ENCODE peak calls at places on chromosomes 7 and 10, in six cellular contexts. Y is astrocyte of the spinal cord; E is lower leg skin; T is GM12865; U is activated CD8-positive, alpha-beta T cell treated with anti-CD3 and anti-CD28 coated beads for 36 hours; O is lower lobe of right lung. P is an unnamed sample.

GRCh38 chr7:98520356-98520932 is 96.6 kb upstream of the NPTX2 start:
- DNase-seq in Y (no peak), T (no peak), O (no peak), U (peak; percentile 3), E (no peak), P (no peak)

GRCh38 chr10:35657621-35658020 is 15.5 kb upstream of the FZD8 start:
- DNase-seq in E (no peak), Y (no peak), U (no peak), T (no peak), O (no peak), P (no peak)

GRCh38 chr10:29119374-29119773 is 169.5 kb upstream of the LYZL1 start:
- DNase-seq in O (peak; percentile 49), U (peak; percentile 41), E (no peak), Y (no peak), T (peak; percentile 29), P (peak; percentile 34)

GRCh38 chr10:1256139-1256720 is 200.0 kb downstream of the WDR37 start:
- DNase-seq in Y (no peak), T (no peak), E (peak; percentile 39), O (no peak), U (no peak), P (no peak)

GRCh38 chr7:114645451-114645850 is 230.8 kb downstream of the FOXP2 start:
- DNase-seq in T (no peak), U (no peak), E (no peak), Y (no peak), O (no peak), P (no peak)

GRCh38 chr7:148856035-148856881 is 27.8 kb downstream of the EZH2 start:
- DNase-seq in T (peak; percentile 72), U (peak; percentile 63), O (no peak), Y (peak; percentile 34), E (no peak), P (no peak)

GRCh38 chr10:27612615-27613014 is 108.5 kb downstream of the RAB18 start:
- DNase-seq in E (no peak), U (no peak), Y (no peak), T (no peak), O (no peak), P (no peak)

GRCh38 chr7:95545007-95545615 is 51.2 kb downstream of the PDK4 start:
- DNase-seq in Y (peak; percentile 78), U (no peak), O (no peak), E (no peak), T (no peak), P (no peak)

GRCh38 chr10:55374917-55375316 is 573.9 kb upstream of the PCDH15 start:
- DNase-seq in Y (peak; percentile 41), E (no peak), U (no peak), T (no peak), O (no peak), P (no peak)

GRCh38 chr10:132507467-132507955 is 30.1 kb upstream of the INPP5A start:
- DNase-seq in U (no peak), T (no peak), O (no peak), E (peak; percentile 74), Y (no peak), P (no peak)

GRCh38 chr7:151850484-151851159 is 26.3 kb downstream of the PRKAG2 start:
- DNase-seq in Y (no peak), T (no peak), E (no peak), O (peak; percentile 77), U (peak; percentile 12), P (no peak)

GRCh38 chr10:24344279-24344678 is 135.3 kb downstream of the KIAA1217 start:
- DNase-seq in T (no peak), U (no peak), O (no peak), E (no peak), Y (peak; percentile 99), P (no peak)

GRCh38 chr10:70820976-70821750 is 5.4 kb downstream of the SGPL1 start:
- DNase-seq in U (no peak), T (no peak), E (no peak), Y (no peak), O (no peak), P (no peak)

GRCh38 chr7:6057316-6058128 is 26.3 kb downstream of the ANKRD61 start:
- DNase-seq in Y (no peak), E (no peak), U (peak; percentile 20), O (no peak), T (peak; percentile 10), P (no peak)

GRCh38 chr10:46263831-46264268 is 22.9 kb upstream of the ANTXRL start:
- DNase-seq in E (peak; percentile 45), Y (no peak), U (no peak), O (no peak), T (no peak), P (no peak)

GRCh38 chr7:67696124-67696523 is 699.5 kb downstream of the TYW1 start:
- DNase-seq in Y (no peak), U (no peak), E (no peak), T (no peak), O (no peak), P (no peak)

GRCh38 chr7:157612664-157613561 is 276.1 kb downstream of the DNAJB6 start:
- DNase-seq in O (no peak), E (no peak), T (no peak), Y (peak; percentile 4), U (peak; percentile 73), P (no peak)

GRCh38 chr7:76222333-76222732 is 20.6 kb downstream of the SRRM3 start:
- DNase-seq in T (no peak), O (no peak), E (no peak), U (no peak), Y (no peak), P (no peak)

GRCh38 chr7:27237735-27238334 is 4.8 kb upstream of the EVX1 start:
- DNase-seq in E (no peak), O (no peak), Y (no peak), U (no peak), T (no peak), P (no peak)

GRCh38 chr10:92573091-92573797 is 649 bp downstream of the IDE start:
- DNase-seq in U (peak; percentile 61), T (peak; percentile 47), Y (peak; percentile 46), E (peak; percentile 85), O (no peak), P (no peak)
- TF ChIP-seq CTCF in U (no peak), T (no peak), Y (peak; percentile 16), E (no peak), O (no peak), P (peak; percentile 32)

GRCh38 chr10:110498982-110499795 is 1.5 kb downstream of the DUSP5 start:
- DNase-seq in U (peak; percentile 68), E (peak; percentile 87), Y (peak; percentile 76), T (peak; percentile 82), O (no peak), P (no peak)

GRCh38 chr10:110496553-110497437 is 912 bp upstream of the DUSP5 start:
- DNase-seq in U (no peak), Y (no peak), O (no peak), E (peak; percentile 85), T (no peak), P (no peak)

GRCh38 chr10:110497438-110498086 is at the start of gene DUSP5:
- DNase-seq in O (peak; percentile 96), E (peak; percentile 99), Y (peak; percentile 97), U (peak; percentile 96), T (peak; percentile 97), P (peak; percentile 92)

GRCh38 chr10:110499796-110500514 is 2.2 kb downstream of the DUSP5 start:
- DNase-seq in Y (no peak), T (no peak), E (no peak), O (no peak), U (no peak), P (no peak)

DNA sequence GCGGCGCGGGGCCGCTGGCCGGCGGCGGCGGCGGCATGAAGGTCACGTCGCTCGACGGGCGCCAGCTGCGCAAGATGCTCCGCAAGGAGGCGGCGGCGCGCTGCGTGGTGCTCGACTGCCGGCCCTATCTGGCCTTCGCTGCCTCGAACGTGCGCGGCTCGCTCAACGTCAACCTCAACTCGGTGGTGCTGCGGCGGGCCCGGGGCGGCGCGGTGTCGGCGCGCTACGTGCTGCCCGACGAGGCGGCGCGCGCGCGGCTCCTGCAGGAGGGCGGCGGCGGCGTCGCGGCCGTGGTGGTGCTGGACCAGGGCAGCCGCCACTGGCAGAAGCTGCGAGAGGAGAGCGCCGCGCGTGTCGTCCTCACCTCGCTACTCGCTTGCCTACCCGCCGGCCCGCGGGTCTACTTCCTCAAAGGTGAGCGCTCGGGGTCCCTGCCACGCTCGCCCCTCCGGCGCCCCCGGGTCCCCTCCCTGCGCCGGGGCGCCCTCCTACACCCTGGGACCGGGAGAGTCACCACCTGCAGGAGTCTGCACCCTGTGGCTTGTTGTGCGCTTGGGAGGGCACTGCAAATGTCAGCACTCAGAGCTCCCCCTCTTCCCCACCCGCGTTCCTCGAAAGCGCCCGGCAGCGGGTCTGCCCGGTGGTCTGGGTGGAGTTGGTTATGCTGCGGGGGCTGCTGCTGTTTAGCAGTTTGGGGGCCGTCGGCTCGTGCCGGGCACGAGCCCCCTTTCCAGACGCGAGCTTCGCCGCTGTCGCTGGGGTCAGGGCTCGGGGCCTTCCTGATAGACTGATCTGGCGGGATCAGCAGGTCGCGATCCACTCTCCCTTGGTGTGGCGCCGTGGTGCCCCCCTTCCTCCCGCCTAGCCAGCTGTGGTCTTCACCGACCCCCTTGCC is 627 bp downstream of the DUSP5 start:
- DNase-seq in Y (peak; percentile 41), T (peak; percentile 72), U (peak; percentile 65), O (peak; percentile 80), E (peak; percentile 90), P (peak; percentile 26)
- TF ChIP-seq CTCF in Y (no peak), T (no peak), U (no peak), O (peak; percentile 10), E (no peak), P (no peak)

DNA sequence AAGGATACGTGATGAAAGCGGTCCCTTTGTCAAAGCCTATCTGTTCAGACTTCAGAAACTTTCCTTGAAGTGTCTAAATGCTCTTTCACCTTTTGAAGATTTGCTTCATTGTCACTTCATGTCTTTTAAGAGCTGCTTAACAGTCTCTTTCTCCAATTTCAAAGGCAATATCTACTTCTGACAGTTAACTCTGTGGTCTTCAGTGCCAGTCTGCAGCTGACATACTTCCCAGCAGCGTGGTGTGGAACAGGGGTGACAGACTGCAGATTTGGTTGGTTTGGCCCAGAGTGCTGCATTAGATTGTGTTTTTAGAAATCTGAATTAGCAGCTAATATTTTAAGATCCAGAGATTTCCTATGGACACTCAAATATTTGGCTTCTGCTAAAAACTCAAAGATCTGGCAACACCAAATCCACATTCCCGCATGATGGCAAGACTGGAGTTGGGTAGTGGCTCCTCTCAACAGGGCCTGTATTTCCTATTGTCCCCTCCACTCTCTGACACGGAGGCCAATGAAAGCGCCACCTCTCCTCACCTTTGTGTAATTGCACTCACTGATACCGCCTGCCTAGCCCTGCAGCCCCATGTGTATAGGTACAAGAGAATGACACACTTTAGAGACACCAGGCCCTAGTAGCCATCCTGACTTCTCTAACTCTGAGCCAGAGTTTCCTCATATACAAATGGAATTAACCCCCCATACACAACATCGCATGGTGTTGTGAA is 11.5 kb downstream of the SCRN1 start:
- DNase-seq in U (peak; percentile 20), Y (no peak), E (no peak), O (no peak), T (peak; percentile 18), P (no peak)
- TF ChIP-seq CTCF in U (no peak), Y (no peak), E (no peak), O (no peak), T (peak; percentile 10), P (peak; percentile 38)

DNA sequence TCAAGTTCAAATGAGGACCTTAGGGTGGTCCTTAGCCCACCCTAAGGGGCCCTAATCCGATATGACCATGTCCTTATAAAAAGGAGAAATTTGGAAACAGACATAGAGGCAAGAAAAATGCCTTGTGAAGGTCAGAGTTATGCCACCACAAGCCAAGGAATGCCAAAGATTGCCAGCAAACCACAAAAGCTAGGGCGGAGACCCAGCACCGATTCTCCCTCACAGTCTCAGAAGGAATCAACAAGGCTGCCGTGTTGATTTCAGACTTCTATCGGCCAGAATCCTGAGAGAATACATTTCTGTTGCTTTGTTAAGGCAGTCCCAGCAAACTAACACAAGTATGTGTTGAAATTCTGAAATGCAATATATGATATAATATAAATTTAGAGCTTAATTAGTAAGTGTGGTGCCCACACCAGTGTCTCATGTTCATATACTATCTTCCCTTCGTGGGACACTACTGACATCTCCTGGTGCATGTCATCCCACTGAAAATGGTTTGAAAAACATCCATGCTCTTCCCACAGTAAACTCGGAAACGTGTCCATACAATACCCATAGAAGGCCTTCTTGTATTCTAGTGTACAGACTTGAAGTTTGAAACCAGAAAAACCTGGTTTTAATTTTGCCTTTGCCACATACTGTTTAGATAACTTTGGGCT is 349.0 kb downstream of the TNS3 start:
- DNase-seq in T (no peak), Y (peak; percentile 21), O (no peak), E (no peak), U (no peak), P (no peak)
- TF ChIP-seq CTCF in T (no peak), Y (peak; percentile 18), O (no peak), E (no peak), U (no peak), P (no peak)